ENCODE peak calls at places on chromosomes 2 and 18, in six cellular contexts. K is IMR-90, U is GM12878, J is endothelial cell of umbilical vein, O is tibial nerve, C is thyroid gland. S is an unnamed sample.

GRCh38 chr2:210558708-210559107 is 2.3 kb downstream of the CPS1 start:
- DNase-seq in K (no peak), U (no peak), J (peak), O (no peak), C (no peak), S (no peak)

GRCh38 chr2:3602553-3603339 is 7.8 kb downstream of the COLEC11 start:
- DNase-seq in K (no peak), U (no peak), J (no peak), O (no peak), C (no peak), S (no peak)

GRCh38 chr2:25330273-25330672 is 11.5 kb downstream of the DNMT3A start:
- DNase-seq in K (no peak), U (no peak), J (no peak), O (no peak), C (no peak), S (no peak)

GRCh38 chr18:65206551-65207260 is 544.1 kb upstream of the CDH7 start:
- DNase-seq in K (no peak), U (no peak), J (no peak), O (no peak), C (peak), S (no peak)

GRCh38 chr2:29448238-29448637 is 333.0 kb downstream of the CLIP4 start:
- DNase-seq in K (no peak), U (no peak), J (no peak), O (no peak), C (no peak), S (no peak)

GRCh38 chr18:10536270-10536669 is 10.4 kb downstream of the NAPG start:
- DNase-seq in K (peak), U (no peak), J (peak), O (no peak), C (no peak), S (no peak)

GRCh38 chr2:105645971-105646370 is 98.7 kb upstream of the NCK2 start:
- DNase-seq in K (no peak), U (no peak), J (no peak), O (no peak), C (no peak), S (no peak)

GRCh38 chr2:9326975-9327374 is 96.4 kb downstream of the ITGB1BP1 start:
- DNase-seq in K (peak), U (no peak), J (peak), O (no peak), C (no peak), S (no peak)

GRCh38 chr2:186440506-186440905 is 45.6 kb upstream of the ZC3H15 start:
- DNase-seq in K (no peak), U (no peak), J (peak), O (no peak), C (no peak), S (no peak)

GRCh38 chr2:45128580-45128997 is 119.3 kb upstream of the SIX2 start:
- DNase-seq in K (peak), U (no peak), J (peak), O (peak), C (no peak), S (peak)

GRCh38 chr2:2566396-2567323 is 235.6 kb upstream of the MYT1L start:
- DNase-seq in K (no peak), U (no peak), J (no peak), O (no peak), C (no peak), S (no peak)

GRCh38 chr2:137420744-137421143 is 543.5 kb upstream of the HNMT start:
- DNase-seq in K (no peak), U (no peak), J (no peak), O (no peak), C (no peak), S (no peak)

GRCh38 chr18:2104620-2105462 is 466.5 kb downstream of the METTL4 start:
- DNase-seq in K (peak), U (no peak), J (peak), O (no peak), C (peak), S (no peak)

GRCh38 chr2:137928547-137929503 is 35.4 kb upstream of the HNMT start:
- DNase-seq in K (peak), U (no peak), J (peak), O (no peak), C (no peak), S (no peak)

GRCh38 chr2:70935468-70936164 is at the start of gene ATP6V1B1:
- DNase-seq in K (no peak), U (no peak), J (no peak), O (no peak), C (no peak), S (no peak)

GRCh38 chr18:75422341-75422910 is 5.1 kb downstream of the SMIM21 start:
- DNase-seq in K (peak), U (no peak), J (no peak), O (no peak), C (no peak), S (no peak)

GRCh38 chr18:44700652-44701051 is 20.0 kb downstream of the SETBP1 start:
- DNase-seq in K (no peak), U (no peak), J (no peak), O (no peak), C (peak), S (peak)

GRCh38 chr2:212974692-212975091 is 176.7 kb downstream of the IKZF2 start:
- DNase-seq in K (peak), U (no peak), J (no peak), O (no peak), C (no peak), S (no peak)

GRCh38 chr2:192162392-192163042 is 32.2 kb downstream of the TMEFF2 start:
- DNase-seq in K (peak), U (no peak), J (peak), O (peak), C (peak), S (peak)

GRCh38 chr2:197309369-197310231 is 980 bp downstream of the ANKRD44 start:
- DNase-seq in K (no peak), U (no peak), J (no peak), O (no peak), C (peak), S (peak)

GRCh38 chr18:47932603-47933002 is 2.1 kb upstream of the SMAD2 start:
- DNase-seq in K (no peak), U (no peak), J (no peak), O (no peak), C (peak), S (no peak)

GRCh38 chr2:169237286-169237685 is 125.0 kb downstream of the LRP2 start:
- DNase-seq in K (no peak), U (no peak), J (no peak), O (no peak), C (no peak), S (no peak)

GRCh38 chr2:37324786-37325624 is at the start of gene PRKD3:
- DNase-seq in K (peak), U (no peak), J (peak), O (peak), C (no peak), S (peak)

GRCh38 chr2:224658776-224659175 is 57.4 kb downstream of the CCDC195 start:
- DNase-seq in K (no peak), U (no peak), J (no peak), O (no peak), C (no peak), S (no peak)
- TF ChIP-seq CTCF in K (no peak), U (no peak), J (no peak), O (no peak), C (no peak), S (no peak)

GRCh38 chr2:236857781-236858180 is 227.9 kb upstream of the COPS8 start:
- DNase-seq in K (no peak), U (no peak), J (no peak), O (no peak), C (no peak), S (no peak)

GRCh38 chr2:236855866-236856855 is 229.5 kb upstream of the COPS8 start:
- DNase-seq in K (no peak), U (no peak), J (no peak), O (no peak), C (no peak), S (no peak)

GRCh38 chr2:236859896-236860295 is 225.8 kb upstream of the COPS8 start:
- DNase-seq in K (no peak), U (no peak), J (no peak), O (no peak), C (no peak), S (no peak)

GRCh38 chr2:236856856-236857616 is 228.7 kb upstream of the COPS8 start:
- DNase-seq in K (no peak), U (no peak), J (no peak), O (no peak), C (no peak), S (no peak)

GRCh38 chr2:236858661-236859060 is 227.0 kb upstream of the COPS8 start:
- DNase-seq in K (peak), U (no peak), J (no peak), O (no peak), C (no peak), S (no peak)
- TF ChIP-seq POLR2A in K (no peak), U (no peak), J (no peak), O (no peak), C (no peak), S (no peak)

GRCh38 chr2:38443021-38443541 is 66.0 kb upstream of the ATL2 start:
- DNase-seq in K (no peak), U (no peak), J (no peak), O (no peak), C (peak), S (peak)
- H3K4me3 ChIP-seq in K (no peak), U (no peak), J (no peak), O (no peak), C (no peak), S (no peak)

DNA sequence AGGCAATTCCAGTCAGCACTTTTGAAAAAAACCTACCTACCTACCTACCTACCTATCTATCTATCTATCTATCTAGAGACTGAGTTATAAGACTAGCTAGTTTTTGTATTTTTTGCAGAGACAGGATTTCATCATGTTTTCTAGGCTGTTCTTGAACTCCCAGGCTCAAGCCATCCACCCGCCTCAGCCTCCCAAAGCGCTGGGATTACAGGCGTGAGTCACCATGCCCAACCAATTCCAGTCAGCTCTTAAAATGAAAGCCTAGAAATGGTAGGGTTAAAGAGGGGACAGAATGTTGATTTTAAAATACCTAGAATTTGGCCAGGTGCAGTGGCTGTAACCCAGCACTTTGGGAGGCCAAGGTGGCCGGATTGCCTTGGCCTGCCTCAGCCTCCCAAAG is 19.1 kb downstream of the MSH2 start:
- DNase-seq in K (no peak), U (no peak), J (no peak), O (no peak), C (no peak), S (no peak)
- TF ChIP-seq CTCF in K (no peak), U (no peak), J (no peak), O (no peak), C (no peak), S (no peak)

GRCh38 chr18:28854964-28855363 is 678.0 kb upstream of the CDH2 start:
- DNase-seq in K (peak), U (no peak), J (no peak), O (no peak), C (no peak), S (no peak)
- TF ChIP-seq POLR2A in K (no peak), U (no peak), J (no peak), O (no peak), C (no peak), S (no peak)

GRCh38 chr2:157192445-157193423 is 64.8 kb upstream of the GALNT5 start:
- DNase-seq in K (no peak), U (no peak), J (no peak), O (no peak), C (no peak), S (no peak)
- H3K4me3 ChIP-seq in K (no peak), U (no peak), J (no peak), O (no peak), C (no peak), S (no peak)

S was measured in uterus.